ENCODE peak calls at places on chromosomes 1 and 21, in five cellular contexts. G is brain microvascular endothelial cell, A is choroid plexus epithelial cell, U is coronary artery, W is lower lobe of right lung. N is an unnamed sample.

GRCh38 chr1:93845554-93846150 is 33.4 kb downstream of the DNTTIP2 start:
- DNase-seq in G (peak; percentile 92), A (peak; percentile 96), U (no peak), W (no peak), N (peak; percentile 6)

GRCh38 chr1:53594391-53595180 is 135.4 kb downstream of the DMRTB1 start:
- DNase-seq in G (no peak), A (no peak), U (no peak), W (no peak), N (no peak)

GRCh38 chr1:224867715-224868114 is 61.8 kb upstream of the DNAH14 start:
- DNase-seq in G (no peak), A (no peak), U (no peak), W (no peak), N (no peak)

GRCh38 chr1:224565186-224565585 is 50.9 kb upstream of the CNIH3 start:
- DNase-seq in G (peak; percentile 87), A (peak; percentile 69), U (no peak), W (peak; percentile 46), N (no peak)

GRCh38 chr1:188904201-188904600 is 1573.5 kb downstream of the BRINP3 start:
- DNase-seq in G (no peak), A (no peak), U (no peak), W (no peak), N (no peak)

GRCh38 chr1:233607252-233608119 is 6.4 kb upstream of the KCNK1 start:
- DNase-seq in G (no peak), A (no peak), U (no peak), W (no peak), N (no peak)

GRCh38 chr21:21096956-21097355 is 98.7 kb downstream of the NCAM2 start:
- DNase-seq in G (no peak), A (peak; percentile 16), U (no peak), W (no peak), N (no peak)

GRCh38 chr1:48735753-48736152 is 40.9 kb downstream of the BEND5 start:
- DNase-seq in G (no peak), A (no peak), U (no peak), W (no peak), N (no peak)

GRCh38 chr1:184416921-184417320 is 30.1 kb downstream of the C1orf21 start:
- DNase-seq in G (no peak), A (no peak), U (no peak), W (no peak), N (no peak)

GRCh38 chr1:61770131-61770530 is 27.9 kb downstream of the PATJ start:
- DNase-seq in G (no peak), A (no peak), U (no peak), W (no peak), N (no peak)

GRCh38 chr1:25145775-25146381 is 86.4 kb downstream of the SYF2 start:
- DNase-seq in G (no peak), A (no peak), U (no peak), W (no peak), N (peak; percentile 32)
- TF ChIP-seq CTCF in G (no peak), A (no peak), U (no peak), W (no peak), N (no peak)

GRCh38 chr1:114770989-114771388 is 9.5 kb downstream of the SIKE1 start:
- DNase-seq in G (no peak), A (no peak), U (no peak), W (no peak), N (no peak)

DNA sequence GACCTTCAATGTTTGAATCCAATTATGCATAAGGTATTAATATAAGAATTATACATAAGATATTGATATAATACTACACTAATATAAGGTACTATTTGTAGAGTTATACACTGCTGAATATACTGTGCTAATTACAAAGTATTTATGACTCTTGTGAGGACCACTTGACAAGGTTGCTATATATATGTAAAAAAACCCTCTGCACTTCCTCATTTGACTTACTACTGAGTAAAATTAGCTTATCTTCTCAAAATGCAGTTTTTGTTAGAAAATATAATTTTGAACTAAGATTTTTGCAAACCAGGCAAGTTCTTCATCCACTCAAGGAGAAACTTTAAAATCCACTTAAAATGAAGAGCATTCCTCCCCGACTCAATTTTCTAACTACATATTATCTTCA is 8.5 kb downstream of the SIKE1 start:
- DNase-seq in G (no peak), A (no peak), U (no peak), W (no peak), N (no peak)
- TF ChIP-seq CTCF in G (no peak), A (no peak), U (no peak), W (no peak), N (no peak)

GRCh38 chr21:18384771-18385170 is 18.8 kb downstream of the TMPRSS15 start:
- DNase-seq in G (no peak), A (peak; percentile 60), U (no peak), W (no peak), N (no peak)
- TF ChIP-seq CTCF in G (peak; percentile 40), A (peak; percentile 64), U (no peak), W (peak; percentile 46), N (peak; percentile 66)

GRCh38 chr1:56146449-56146848 is 432.9 kb downstream of the PLPP3 start:
- DNase-seq in G (no peak), A (peak; percentile 61), U (no peak), W (no peak), N (no peak)
- TF ChIP-seq CTCF in G (no peak), A (no peak), U (no peak), W (no peak), N (no peak)

GRCh38 chr1:169527461-169528213 is 41.9 kb upstream of the SLC19A2 start:
- DNase-seq in G (no peak), A (peak; percentile 72), U (no peak), W (no peak), N (no peak)

GRCh38 chr1:169528214-169529067 is 42.7 kb upstream of the SLC19A2 start:
- DNase-seq in G (no peak), A (no peak), U (no peak), W (no peak), N (no peak)

GRCh38 chr1:169526998-169527397 is 41.3 kb upstream of the SLC19A2 start:
- DNase-seq in G (no peak), A (no peak), U (no peak), W (no peak), N (no peak)

GRCh38 chr1:169526120-169526832 is 40.5 kb upstream of the SLC19A2 start:
- DNase-seq in G (no peak), A (no peak), U (no peak), W (no peak), N (no peak)

DNA sequence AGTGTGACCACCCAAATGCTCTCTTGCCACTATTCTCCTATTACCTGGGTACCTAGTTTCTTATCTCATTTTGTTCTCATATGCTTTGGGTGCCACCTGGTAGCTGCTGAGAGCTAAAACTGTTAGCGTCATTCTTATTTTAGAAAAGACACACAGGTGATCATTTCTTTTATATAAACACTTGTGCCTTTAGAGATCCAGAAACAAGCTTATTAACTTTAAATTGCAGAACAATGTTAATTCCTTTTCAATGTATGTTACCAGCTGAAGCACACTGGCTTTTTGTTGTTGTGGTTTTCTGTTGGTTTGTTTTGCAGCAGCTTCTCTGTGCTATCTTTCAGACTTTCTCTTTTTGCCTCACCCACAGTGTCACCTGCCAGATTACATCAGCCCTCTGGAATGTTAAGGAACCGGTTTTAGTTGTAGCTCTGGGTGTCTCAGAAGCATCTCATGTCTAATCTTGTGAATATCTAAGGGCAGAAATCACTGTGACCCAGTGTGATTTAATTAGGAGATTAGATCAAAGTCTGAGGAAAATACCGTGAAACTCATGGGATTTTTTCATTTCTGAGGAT is 43.4 kb upstream of the SLC19A2 start:
- DNase-seq in G (no peak), A (peak; percentile 67), U (no peak), W (no peak), N (no peak)
- TF ChIP-seq CTCF in G (no peak), A (no peak), U (no peak), W (no peak), N (no peak)

DNA sequence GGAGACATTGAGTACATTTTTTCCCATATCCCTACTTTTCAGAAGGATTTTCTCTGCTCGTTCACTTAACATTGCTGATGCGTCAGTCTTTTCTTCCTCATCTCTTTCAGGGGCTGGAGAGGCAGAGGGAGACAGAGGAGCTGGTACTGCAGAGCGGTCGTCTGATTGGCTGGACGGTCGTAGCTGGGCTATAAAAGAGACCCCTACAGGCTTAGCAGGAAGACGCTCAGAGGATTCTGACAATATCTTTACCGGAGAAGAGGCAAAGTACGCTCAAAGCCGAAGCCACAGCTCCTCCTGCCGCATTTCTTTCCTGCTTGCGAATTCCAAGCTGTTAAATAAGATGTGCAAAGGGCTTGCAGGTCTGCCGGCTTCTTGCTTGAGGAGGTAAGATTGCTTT is at the start of gene RGS4:
- DNase-seq in G (peak; percentile 98), A (peak; percentile 99), U (peak; percentile 78), W (no peak), N (peak; percentile 72)
- TF ChIP-seq CTCF in G (peak; percentile 76), A (peak; percentile 85), U (no peak), W (no peak), N (peak; percentile 37)

DNA sequence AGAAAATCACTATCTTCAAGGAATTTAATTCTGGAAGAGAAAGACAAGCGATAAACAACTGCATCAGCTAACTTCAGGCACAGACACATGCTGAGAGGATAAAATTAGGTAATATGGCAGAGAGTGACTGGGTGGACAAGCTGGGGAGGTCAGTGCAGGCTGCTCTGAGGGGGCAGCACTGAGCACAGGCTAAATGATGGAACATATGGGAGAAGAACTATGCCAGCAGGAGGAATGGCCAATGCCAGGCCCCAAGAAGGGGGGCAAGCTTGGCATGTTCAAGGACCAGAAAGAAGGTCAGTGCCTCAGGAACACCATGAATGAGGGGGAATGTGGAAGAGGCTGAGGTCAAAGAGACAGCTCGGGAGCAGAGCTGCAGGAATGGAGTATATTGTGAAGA is 190.7 kb upstream of the MAP1LC3C start:
- DNase-seq in G (no peak), A (no peak), U (no peak), W (no peak), N (no peak)
- TF ChIP-seq CTCF in G (no peak), A (no peak), U (no peak), W (no peak), N (no peak)

GRCh38 chr1:119472463-119473175 is 34.4 kb upstream of the HSD3B1 start:
- DNase-seq in G (no peak), A (no peak), U (no peak), W (no peak), N (no peak)

GRCh38 chr1:119471566-119471965 is 35.4 kb upstream of the HSD3B1 start:
- DNase-seq in G (no peak), A (no peak), U (no peak), W (no peak), N (no peak)

GRCh38 chr1:119480175-119480574 is 26.8 kb upstream of the HSD3B1 start:
- DNase-seq in G (no peak), A (no peak), U (no peak), W (no peak), N (no peak)

GRCh38 chr1:119477710-119478109 is 29.3 kb upstream of the HSD3B1 start:
- DNase-seq in G (no peak), A (no peak), U (no peak), W (no peak), N (no peak)

GRCh38 chr1:119475866-119476439 is 31.1 kb upstream of the HSD3B1 start:
- DNase-seq in G (peak; percentile 38), A (peak; percentile 69), U (no peak), W (peak; percentile 63), N (peak; percentile 69)
- TF ChIP-seq CTCF in G (peak; percentile 81), A (peak; percentile 91), U (peak; percentile 13), W (peak; percentile 56), N (peak; percentile 65)

DNA sequence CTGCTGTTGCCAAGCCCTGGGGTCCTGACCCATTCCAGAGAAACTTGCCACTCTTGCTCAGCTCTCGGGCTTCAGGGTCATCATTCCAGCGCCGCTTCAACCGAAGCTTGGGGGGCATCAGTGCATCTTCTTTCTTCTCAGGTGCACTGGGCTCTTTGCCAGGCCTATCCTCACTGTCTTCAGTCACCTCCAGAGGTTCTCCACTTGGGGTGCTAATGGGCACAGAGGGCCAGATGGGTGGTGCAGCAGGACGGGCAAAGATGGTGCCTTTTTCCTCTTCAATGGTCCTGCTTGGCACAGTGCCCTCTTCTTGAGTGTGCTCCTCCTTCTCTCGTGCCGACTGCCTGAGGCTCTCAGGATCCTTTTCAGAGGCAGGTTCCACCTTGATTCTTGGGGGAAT is 13.3 kb downstream of the ETV3 start:
- DNase-seq in G (no peak), A (no peak), U (no peak), W (no peak), N (no peak)
- TF ChIP-seq CTCF in G (peak; percentile 20), A (peak; percentile 25), U (no peak), W (no peak), N (no peak)